ENCODE peak calls at places on chromosome 18, in five cellular contexts. One of them, this sample, is unnamed.

GRCh38 chr18:49778826-49779465 is 34.4 kb downstream of the ACAA2 start:
- DNase-seq in EL: no peak
- DNase-seq in A549: no peak
- DNase-seq in HL-60: no peak
- DNase-seq in iris pigment epithelial cell: peak
- DNase-seq in this sample: no peak

GRCh38 chr18:49884959-49885358 is 71.6 kb upstream of the ACAA2 start:
- DNase-seq in EL: no peak
- DNase-seq in A549: no peak
- DNase-seq in HL-60: no peak
- DNase-seq in iris pigment epithelial cell: peak
- DNase-seq in this sample: peak

GRCh38 chr18:76394780-76395476 is 100.1 kb downstream of the ZNF516 start:
- DNase-seq in EL: peak
- DNase-seq in A549: no peak
- DNase-seq in HL-60: no peak
- DNase-seq in iris pigment epithelial cell: peak
- DNase-seq in this sample: peak

GRCh38 chr18:26989842-26990241 is 124.3 kb upstream of the AQP4 start:
- DNase-seq in EL: no peak
- DNase-seq in A549: no peak
- DNase-seq in HL-60: no peak
- DNase-seq in iris pigment epithelial cell: no peak
- DNase-seq in this sample: no peak

GRCh38 chr18:2723207-2723606 is 67.7 kb downstream of the SMCHD1 start:
- DNase-seq in EL: no peak
- DNase-seq in A549: no peak
- DNase-seq in HL-60: no peak
- DNase-seq in iris pigment epithelial cell: no peak
- DNase-seq in this sample: no peak

GRCh38 chr18:31399336-31400032 is 22.9 kb downstream of the DSG4 start:
- DNase-seq in EL: no peak
- DNase-seq in A549: no peak
- DNase-seq in HL-60: no peak
- DNase-seq in iris pigment epithelial cell: peak
- DNase-seq in this sample: no peak

GRCh38 chr18:1053654-1054315 is 149.1 kb downstream of the ADCYAP1 start:
- DNase-seq in EL: no peak
- DNase-seq in A549: no peak
- DNase-seq in HL-60: no peak
- DNase-seq in iris pigment epithelial cell: no peak
- DNase-seq in this sample: peak

GRCh38 chr18:12645751-12646203 is 12.1 kb downstream of the SPIRE1 start:
- DNase-seq in EL: no peak
- DNase-seq in A549: no peak
- DNase-seq in HL-60: no peak
- DNase-seq in iris pigment epithelial cell: peak
- DNase-seq in this sample: peak

GRCh38 chr18:2856499-2856898 is 9.7 kb downstream of the EMILIN2 start:
- DNase-seq in EL: no peak
- DNase-seq in A549: no peak
- DNase-seq in HL-60: peak
- DNase-seq in iris pigment epithelial cell: no peak
- DNase-seq in this sample: no peak

GRCh38 chr18:76354348-76354747 is 140.7 kb downstream of the ZNF516 start:
- DNase-seq in EL: peak
- DNase-seq in A549: no peak
- DNase-seq in HL-60: no peak
- DNase-seq in iris pigment epithelial cell: peak
- DNase-seq in this sample: peak

GRCh38 chr18:934518-935123 is 29.9 kb downstream of the ADCYAP1 start:
- DNase-seq in EL: no peak
- DNase-seq in A549: no peak
- DNase-seq in HL-60: no peak
- DNase-seq in iris pigment epithelial cell: no peak
- DNase-seq in this sample: no peak

GRCh38 chr18:23689031-23689615 is at the start of gene LAMA3:
- DNase-seq in EL: peak
- DNase-seq in A549: peak
- DNase-seq in HL-60: peak
- DNase-seq in iris pigment epithelial cell: peak
- DNase-seq in this sample: peak

GRCh38 chr18:45218436-45218835 is 396.8 kb upstream of the SLC14A2 start:
- DNase-seq in EL: no peak
- DNase-seq in A549: no peak
- DNase-seq in HL-60: no peak
- DNase-seq in iris pigment epithelial cell: no peak
- DNase-seq in this sample: no peak

GRCh38 chr18:2442006-2442405 is 129.3 kb downstream of the METTL4 start:
- DNase-seq in EL: no peak
- DNase-seq in A549: no peak
- DNase-seq in HL-60: no peak
- DNase-seq in iris pigment epithelial cell: peak
- DNase-seq in this sample: peak

GRCh38 chr18:48445540-48445939 is 36.4 kb upstream of the ZBTB7C start:
- DNase-seq in EL: peak
- DNase-seq in A549: peak
- DNase-seq in HL-60: peak
- DNase-seq in iris pigment epithelial cell: peak
- DNase-seq in this sample: peak

GRCh38 chr18:111292-112014 is 46.9 kb upstream of the USP14 start:
- DNase-seq in EL: peak
- DNase-seq in A549: peak
- DNase-seq in HL-60: peak
- DNase-seq in iris pigment epithelial cell: peak
- DNase-seq in this sample: peak

GRCh38 chr18:46291149-46291548 is 187.0 kb downstream of the HAUS1 start:
- DNase-seq in EL: no peak
- DNase-seq in A549: no peak
- DNase-seq in HL-60: peak
- DNase-seq in iris pigment epithelial cell: no peak
- DNase-seq in this sample: no peak

GRCh38 chr18:2978208-2978607 is 34.7 kb downstream of the LPIN2 start:
- DNase-seq in EL: peak
- DNase-seq in A549: no peak
- DNase-seq in HL-60: no peak
- DNase-seq in iris pigment epithelial cell: peak
- DNase-seq in this sample: peak

GRCh38 chr18:63186520-63186919 is 133.0 kb downstream of the BCL2 start:
- DNase-seq in EL: no peak
- DNase-seq in A549: no peak
- DNase-seq in HL-60: no peak
- DNase-seq in iris pigment epithelial cell: no peak
- DNase-seq in this sample: peak